ENCODE peak calls at places on chromosomes 12 and 14, in four cellular contexts. P is A549, S is neural progenitor cell, X is IMR-90. L is an unnamed sample.

GRCh38 chr14:52552063-52552988 is at the start of the genes GPR137C and TXNDC16:
- DNase-seq in P (peak; percentile 99), S (peak; percentile 100), X (peak; percentile 99), L (peak; percentile 99)

GRCh38 chr14:99459491-99460100 is 21.1 kb downstream of the SETD3 start:
- DNase-seq in P (no peak), S (no peak), X (no peak), L (no peak)

GRCh38 chr14:73729556-73730265 is 15.5 kb upstream of the PNMA1 start:
- DNase-seq in P (no peak), S (no peak), X (no peak), L (no peak)

GRCh38 chr14:63470877-63471565 is 72.2 kb downstream of the PPP2R5E start:
- DNase-seq in P (peak; percentile 79), S (no peak), X (peak; percentile 91), L (peak; percentile 86)

GRCh38 chr14:65819567-65819966 is 407.0 kb downstream of the FUT8 start:
- DNase-seq in P (no peak), S (no peak), X (no peak), L (no peak)

GRCh38 chr12:9180810-9181209 is 27.4 kb downstream of the PZP start:
- DNase-seq in P (no peak), S (no peak), X (no peak), L (no peak)

GRCh38 chr14:100019156-100019882 is 45.9 kb upstream of the EVL start:
- DNase-seq in P (peak; percentile 42), S (peak; percentile 67), X (peak; percentile 75), L (no peak)

GRCh38 chr12:41189395-41190251 is 1.5 kb downstream of the PDZRN4 start:
- DNase-seq in P (no peak), S (peak; percentile 53), X (no peak), L (peak; percentile 55)

GRCh38 chr12:75814856-75815754 is 216.5 kb downstream of the PHLDA1 start:
- DNase-seq in P (peak; percentile 73), S (no peak), X (peak; percentile 98), L (peak; percentile 86)

GRCh38 chr12:106840217-106840616 is 65.7 kb downstream of the RIC8B start:
- DNase-seq in P (peak; percentile 80), S (peak; percentile 11), X (peak; percentile 64), L (peak; percentile 26)

GRCh38 chr14:56996721-56997399 is 186.6 kb upstream of the OTX2 start:
- DNase-seq in P (no peak), S (no peak), X (no peak), L (no peak)

GRCh38 chr12:131370791-131371579 is 339.9 kb upstream of the SFSWAP start:
- DNase-seq in P (no peak), S (no peak), X (no peak), L (no peak)

GRCh38 chr12:107242189-107242588 is 148.8 kb upstream of the CRY1 start:
- DNase-seq in P (no peak), S (no peak), X (peak; percentile 20), L (no peak)

GRCh38 chr14:39015360-39015961 is 87.6 kb downstream of the SEC23A start:
- DNase-seq in P (peak; percentile 64), S (peak; percentile 68), X (peak; percentile 59), L (no peak)

GRCh38 chr14:75283162-75283883 is 4.7 kb downstream of the FOS start:
- DNase-seq in P (peak; percentile 89), S (no peak), X (peak; percentile 77), L (peak; percentile 49)

GRCh38 chr12:76346798-76347420 is 1.3 kb downstream of the BBS10 start:
- DNase-seq in P (peak; percentile 54), S (peak; percentile 33), X (peak; percentile 79), L (no peak)

GRCh38 chr14:29584992-29585391 is 342.7 kb downstream of the PRKD1 start:
- DNase-seq in P (peak; percentile 38), S (peak; percentile 58), X (peak; percentile 94), L (peak; percentile 88)

GRCh38 chr12:30694971-30695326 is 720 bp downstream of the IPO8 start:
- DNase-seq in P (peak; percentile 53), S (peak; percentile 64), X (peak; percentile 35), L (peak; percentile 77)

GRCh38 chr12:113239811-113240331 is 18.6 kb downstream of the TPCN1 start:
- DNase-seq in P (no peak), S (no peak), X (no peak), L (no peak)

GRCh38 chr12:130752692-130753230 is 36.7 kb upstream of the RIMBP2 start:
- DNase-seq in P (no peak), S (peak; percentile 91), X (no peak), L (no peak)

GRCh38 chr12:47222592-47222959 is 142.8 kb upstream of the AMIGO2 start:
- DNase-seq in P (no peak), S (no peak), X (no peak), L (no peak)

GRCh38 chr14:70995671-70996070 is 88.4 kb downstream of the PCNX1 start:
- DNase-seq in P (peak; percentile 76), S (no peak), X (peak; percentile 6), L (no peak)

GRCh38 chr14:88904864-88905263 is 80.4 kb downstream of the TTC8 start:
- DNase-seq in P (no peak), S (no peak), X (peak; percentile 44), L (no peak)

GRCh38 chr14:33279865-33280264 is 341.2 kb downstream of the NPAS3 start:
- DNase-seq in P (no peak), S (no peak), X (no peak), L (no peak)

GRCh38 chr12:132710422-132711168 is at the start of gene PGAM5:
- DNase-seq in P (peak; percentile 90), S (peak; percentile 87), X (peak; percentile 70), L (peak; percentile 100)

GRCh38 chr12:21690704-21691368 is 33.2 kb upstream of the LDHB start:
- DNase-seq in P (no peak), S (no peak), X (no peak), L (no peak)

GRCh38 chr12:113368331-113368730 is 9.9 kb downstream of the PLBD2 start:
- DNase-seq in P (no peak), S (no peak), X (no peak), L (peak; percentile 71)

GRCh38 chr14:61923348-61923747 is 161.1 kb downstream of the SNAPC1 start:
- DNase-seq in P (no peak), S (no peak), X (peak; percentile 63), L (no peak)

GRCh38 chr12:9064815-9065606 is 50.7 kb downstream of the A2M start:
- DNase-seq in P (peak; percentile 67), S (peak; percentile 77), X (no peak), L (peak; percentile 84)

GRCh38 chr12:130127909-130128763 is 34.1 kb upstream of the FZD10 start:
- DNase-seq in P (no peak), S (no peak), X (no peak), L (no peak)

GRCh38 chr14:99262977-99263448 is 9.0 kb downstream of the BCL11B start:
- DNase-seq in P (no peak), S (no peak), X (no peak), L (peak; percentile 71)

GRCh38 chr12:15708396-15709070 is 80.7 kb downstream of the EPS8 start:
- DNase-seq in P (no peak), S (no peak), X (no peak), L (no peak)

GRCh38 chr14:31420013-31420318 is 384 bp downstream of the HEATR5A start:
- DNase-seq in P (peak; percentile 52), S (peak; percentile 86), X (no peak), L (no peak)

GRCh38 chr12:66232258-66232657 is 43.2 kb downstream of the IRAK3 start:
- DNase-seq in P (no peak), S (no peak), X (no peak), L (no peak)

GRCh38 chr12:101713059-101713682 is 15.7 kb downstream of the CHPT1 start:
- DNase-seq in P (no peak), S (peak; percentile 4), X (no peak), L (peak; percentile 31)

GRCh38 chr12:54338682-54339296 is 13.9 kb downstream of the COPZ1 start:
- DNase-seq in P (no peak), S (no peak), X (peak; percentile 56), L (peak; percentile 59)

GRCh38 chr12:10900530-10900929 is 8.8 kb downstream of the TAS2R13 start:
- DNase-seq in P (no peak), S (no peak), X (no peak), L (no peak)

GRCh38 chr12:112798019-112798760 is 6.6 kb downstream of the RPH3A start:
- DNase-seq in P (no peak), S (no peak), X (no peak), L (peak; percentile 50)

GRCh38 chr14:68394719-68395117 is 398.1 kb downstream of the ZFP36L1 start:
- DNase-seq in P (no peak), S (peak; percentile 85), X (no peak), L (peak; percentile 13)
- H3K4me2 ChIP-seq in P (no peak overlapping the region), S (peak overlapping the region; percentile 57), X (peak overlapping the region; percentile 30), L (no peak overlapping the region)

GRCh38 chr12:120663741-120664140 is 23.2 kb upstream of the MLEC start:
- DNase-seq in P (no peak), S (no peak), X (no peak), L (no peak)

GRCh38 chr12:120659151-120659525 is 18.7 kb downstream of the CABP1 start:
- DNase-seq in P (no peak), S (no peak), X (no peak), L (no peak)

GRCh38 chr12:120666577-120667390 is 20.2 kb upstream of the MLEC start:
- DNase-seq in P (no peak), S (no peak), X (no peak), L (no peak)

GRCh38 chr12:120661432-120661831 is 21.0 kb downstream of the CABP1 start:
- DNase-seq in P (no peak), S (no peak), X (no peak), L (no peak)

GRCh38 chr12:120662879-120663278 is 22.5 kb downstream of the CABP1 start:
- DNase-seq in P (no peak), S (no peak), X (no peak), L (no peak)
- H3K4me2 ChIP-seq in P (no peak overlapping the region), S (no peak overlapping the region), X (no peak overlapping the region), L (no peak overlapping the region)

GRCh38 chr12:123957191-123957590 is 15.4 kb downstream of the CCDC92 start:
- DNase-seq in P (no peak), S (no peak), X (no peak), L (no peak)

GRCh38 chr12:123960029-123960428 is 12.6 kb downstream of the CCDC92 start:
- DNase-seq in P (no peak), S (no peak), X (no peak), L (no peak)

GRCh38 chr12:123960856-123961255 is 11.8 kb downstream of the CCDC92 start:
- DNase-seq in P (no peak), S (no peak), X (no peak), L (no peak)

GRCh38 chr12:123958462-123958861 is 14.2 kb downstream of the CCDC92 start:
- DNase-seq in P (no peak), S (no peak), X (no peak), L (no peak)

DNA sequence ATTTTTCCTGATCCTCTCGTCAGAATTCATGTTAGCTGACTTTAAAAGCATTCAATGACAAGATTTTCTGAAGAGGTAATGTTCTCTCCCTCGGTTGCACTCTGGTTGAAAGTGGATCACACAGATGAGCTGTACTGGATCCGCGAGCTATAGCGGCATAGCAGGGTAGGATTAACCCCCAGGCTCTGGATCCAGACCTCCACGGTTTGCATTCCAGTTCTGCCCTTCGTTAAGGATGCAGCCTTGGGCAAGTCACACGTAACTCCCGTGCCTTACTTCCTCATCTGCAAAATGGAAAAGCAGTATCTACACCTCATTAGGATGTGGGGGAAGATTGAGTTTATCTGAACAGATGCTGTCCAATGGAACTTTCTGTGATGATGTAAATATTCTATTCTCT is 13.8 kb downstream of the CCDC92 start:
- DNase-seq in P (no peak), S (peak; percentile 40), X (no peak), L (no peak)
- H3K4me2 ChIP-seq in P (no peak overlapping the region), S (no peak overlapping the region), X (no peak overlapping the region), L (no peak overlapping the region)

GRCh38 chr12:124087251-124088141 is 114.5 kb downstream of the ZNF664 start:
- DNase-seq in P (no peak), S (no peak), X (no peak), L (no peak)
- H3K4me2 ChIP-seq in P (no peak overlapping the region), S (no peak overlapping the region), X (no peak overlapping the region), L (no peak overlapping the region)